ENCODE peak calls at places on chromosomes 6 and 20, in seven cellular contexts. E is spleen, C is stomach, T is upper lobe of right lung, A is brain microvascular endothelial cell, Q is fibroblast of the aortic adventitia, Y is left ventricle myocardium inferior. S is an unnamed sample.

GRCh38 chr20:1371830-1372539 is 20.9 kb downstream of the FKBP1A start:
- DNase-seq in E (no peak), C (no peak), T (no peak), A (no peak), Q (no peak), Y (no peak), S (no peak)

GRCh38 chr6:133132092-133132491 is 109.1 kb upstream of the EYA4 start:
- DNase-seq in E (no peak), C (no peak), T (no peak), A (no peak), Q (no peak), Y (no peak), S (peak)

GRCh38 chr6:155272353-155273222 is 8.8 kb downstream of the CLDN20 start:
- DNase-seq in E (no peak), C (no peak), T (no peak), A (no peak), Q (peak), Y (no peak), S (peak)

GRCh38 chr20:47982574-47983360 is 197.5 kb upstream of the SULF2 start:
- DNase-seq in E (no peak), C (no peak), T (no peak), A (no peak), Q (no peak), Y (no peak), S (no peak)

GRCh38 chr6:1335367-1336037 is 23.6 kb downstream of the FOXQ1 start:
- DNase-seq in E (no peak), C (peak), T (peak), A (no peak), Q (peak), Y (no peak), S (peak)

GRCh38 chr6:71334768-71335167 is 46.2 kb downstream of the OGFRL1 start:
- DNase-seq in E (no peak), C (no peak), T (no peak), A (no peak), Q (no peak), Y (no peak), S (no peak)

GRCh38 chr6:168916576-168917207 is 337.0 kb downstream of the THBS2 start:
- DNase-seq in E (no peak), C (peak), T (no peak), A (no peak), Q (peak), Y (peak), S (peak)

GRCh38 chr6:143060806-143061596 is at the start of gene AIG1:
- DNase-seq in E (peak), C (no peak), T (no peak), A (peak), Q (peak), Y (no peak), S (no peak)

GRCh38 chr6:165584541-165584940 is 78.5 kb downstream of the PDE10A start:
- DNase-seq in E (no peak), C (no peak), T (no peak), A (no peak), Q (no peak), Y (no peak), S (no peak)

GRCh38 chr6:14143305-14143704 is 25.7 kb downstream of the CD83 start:
- DNase-seq in E (no peak), C (no peak), T (no peak), A (no peak), Q (no peak), Y (no peak), S (no peak)

GRCh38 chr6:4936681-4937041 is 67.2 kb downstream of the RPP40 start:
- DNase-seq in E (no peak), C (no peak), T (no peak), A (peak), Q (peak), Y (no peak), S (peak)

GRCh38 chr6:158799051-158799792 is 19.9 kb downstream of the EZR start:
- DNase-seq in E (no peak), C (peak), T (no peak), A (peak), Q (peak), Y (no peak), S (peak)

GRCh38 chr20:41996951-41997350 is 378.8 kb upstream of the CHD6 start:
- DNase-seq in E (no peak), C (no peak), T (no peak), A (no peak), Q (no peak), Y (no peak), S (no peak)

GRCh38 chr20:44501448-44501847 is 20.4 kb downstream of the SERINC3 start:
- DNase-seq in E (no peak), C (no peak), T (no peak), A (peak), Q (peak), Y (no peak), S (peak)

GRCh38 chr6:63819831-63820230 is 184.2 kb downstream of the PHF3 start:
- DNase-seq in E (no peak), C (no peak), T (no peak), A (no peak), Q (no peak), Y (no peak), S (peak)

GRCh38 chr6:161393839-161394364 is 120.0 kb upstream of the AGPAT4 start:
- DNase-seq in E (no peak), C (no peak), T (no peak), A (peak), Q (peak), Y (no peak), S (peak)

GRCh38 chr20:61448396-61448795 is 196.3 kb downstream of the CDH4 start:
- DNase-seq in E (no peak), C (no peak), T (no peak), A (no peak), Q (no peak), Y (no peak), S (no peak)

GRCh38 chr6:157869673-157870302 is 46.7 kb downstream of the SNX9 start:
- DNase-seq in E (no peak), C (no peak), T (no peak), A (no peak), Q (no peak), Y (no peak), S (no peak)

GRCh38 chr6:144778773-144779531 is 493.8 kb downstream of the UTRN start:
- DNase-seq in E (no peak), C (no peak), T (no peak), A (no peak), Q (no peak), Y (no peak), S (peak)

GRCh38 chr6:39102024-39102820 is 12.8 kb downstream of the SAYSD1 start:
- DNase-seq in E (no peak), C (peak), T (peak), A (peak), Q (peak), Y (peak), S (peak)

GRCh38 chr6:72748759-72749158 is 126.9 kb downstream of the KCNQ5 start:
- DNase-seq in E (no peak), C (no peak), T (no peak), A (peak), Q (peak), Y (no peak), S (peak)

GRCh38 chr6:77825204-77825603 is 172.4 kb downstream of the MEI4 start:
- DNase-seq in E (no peak), C (no peak), T (no peak), A (no peak), Q (no peak), Y (no peak), S (no peak)

GRCh38 chr20:37327748-37328147 is 18.2 kb upstream of the SRC start:
- DNase-seq in E (peak), C (peak), T (peak), A (no peak), Q (peak), Y (peak), S (no peak)

GRCh38 chr6:152270301-152270925 is 366.7 kb downstream of the SYNE1 start:
- DNase-seq in E (no peak), C (no peak), T (no peak), A (peak), Q (peak), Y (no peak), S (peak)

GRCh38 chr6:37244430-37245310 is 12.9 kb upstream of the TBC1D22B start:
- DNase-seq in E (no peak), C (peak), T (peak), A (peak), Q (peak), Y (peak), S (peak)

GRCh38 chr6:114282268-114282667 is 60.6 kb downstream of the HS3ST5 start:
- DNase-seq in E (no peak), C (no peak), T (no peak), A (no peak), Q (no peak), Y (no peak), S (no peak)

GRCh38 chr6:33417127-33417902 is 592 bp downstream of the CUTA start:
- DNase-seq in E (peak), C (no peak), T (no peak), A (peak), Q (peak), Y (no peak), S (peak)

GRCh38 chr6:41430875-41431274 is 95.5 kb downstream of the NCR2 start:
- DNase-seq in E (no peak), C (no peak), T (no peak), A (peak), Q (peak), Y (no peak), S (peak)

GRCh38 chr6:168035098-168035660 is 37.7 kb downstream of the KIF25 start:
- DNase-seq in E (peak), C (peak), T (peak), A (peak), Q (peak), Y (peak), S (peak)

GRCh38 chr6:111230351-111231077 is 143.2 kb downstream of the SLC16A10 start:
- DNase-seq in E (no peak), C (no peak), T (no peak), A (peak), Q (peak), Y (no peak), S (peak)

GRCh38 chr6:100464162-100464851 is 414 bp downstream of the SIM1 start:
- DNase-seq in E (no peak), C (no peak), T (no peak), A (no peak), Q (no peak), Y (no peak), S (no peak)
- H3K4me3 ChIP-seq in E (peak), C (no peak), T (no peak), A (peak), Q (no peak), Y (peak), S (no peak)

GRCh38 chr20:9616455-9616805 is 102.0 kb downstream of the LAMP5 start:
- DNase-seq in E (no peak), C (no peak), T (no peak), A (no peak), Q (no peak), Y (no peak), S (no peak)

GRCh38 chr20:9615118-9615517 is 100.7 kb downstream of the LAMP5 start:
- DNase-seq in E (no peak), C (no peak), T (no peak), A (no peak), Q (no peak), Y (no peak), S (no peak)

GRCh38 chr20:9617940-9618339 is 103.5 kb downstream of the LAMP5 start:
- DNase-seq in E (no peak), C (peak), T (no peak), A (peak), Q (peak), Y (no peak), S (peak)

GRCh38 chr20:9615766-9616454 is 101.5 kb downstream of the LAMP5 start:
- DNase-seq in E (no peak), C (no peak), T (no peak), A (no peak), Q (no peak), Y (no peak), S (no peak)

GRCh38 chr20:9617062-9617461 is 102.7 kb downstream of the LAMP5 start:
- DNase-seq in E (no peak), C (peak), T (no peak), A (peak), Q (peak), Y (peak), S (peak)
- TF ChIP-seq CTCF in E (peak), C (no peak), T (peak), A (peak), Q (peak), Y (peak), S (peak)

GRCh38 chr20:39049148-39049547 is 87.0 kb downstream of the DHX35 start:
- DNase-seq in E (no peak), C (no peak), T (no peak), A (no peak), Q (no peak), Y (no peak), S (no peak)
- H3K4me3 ChIP-seq in E (no peak), C (peak), T (no peak), A (no peak), Q (no peak), Y (peak), S (no peak)

GRCh38 chr20:23446505-23446904 is 6.2 kb downstream of the CST11 start:
- DNase-seq in E (peak), C (peak), T (no peak), A (peak), Q (peak), Y (peak), S (peak)
- TF ChIP-seq CTCF in E (peak), C (peak), T (peak), A (peak), Q (peak), Y (peak), S (peak)

DNA sequence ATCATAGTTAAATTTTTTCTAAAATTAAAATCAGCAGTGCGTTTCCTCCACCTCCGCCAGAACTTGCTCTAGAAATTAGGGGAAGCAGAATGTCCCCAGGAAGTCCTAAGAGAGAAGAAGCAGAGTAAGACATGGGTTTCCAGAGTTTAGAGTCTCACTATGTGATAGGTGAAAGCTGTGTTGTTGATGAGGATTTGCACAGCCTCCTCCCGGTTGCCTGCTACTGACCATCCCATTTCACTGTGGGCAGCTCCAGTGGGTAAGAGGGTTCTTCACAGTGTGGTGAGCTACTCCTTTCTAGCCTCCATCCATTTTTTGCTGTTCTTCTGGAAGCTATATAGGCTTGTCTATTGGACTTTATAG is 13.3 kb downstream of the UST start:
- DNase-seq in E (no peak), C (no peak), T (no peak), A (no peak), Q (no peak), Y (no peak), S (no peak)
- H3K4me3 ChIP-seq in E (no peak), C (no peak), T (no peak), A (no peak), Q (peak), Y (no peak), S (no peak)

GRCh38 chr6:51619042-51619799 is 468.2 kb downstream of the PKHD1 start:
- DNase-seq in E (no peak), C (peak), T (no peak), A (no peak), Q (no peak), Y (no peak), S (no peak)

GRCh38 chr6:51613558-51613957 is 473.9 kb downstream of the PKHD1 start:
- DNase-seq in E (no peak), C (no peak), T (no peak), A (no peak), Q (no peak), Y (no peak), S (no peak)

GRCh38 chr6:51614725-51615124 is 472.7 kb downstream of the PKHD1 start:
- DNase-seq in E (no peak), C (no peak), T (no peak), A (no peak), Q (no peak), Y (no peak), S (no peak)

DNA sequence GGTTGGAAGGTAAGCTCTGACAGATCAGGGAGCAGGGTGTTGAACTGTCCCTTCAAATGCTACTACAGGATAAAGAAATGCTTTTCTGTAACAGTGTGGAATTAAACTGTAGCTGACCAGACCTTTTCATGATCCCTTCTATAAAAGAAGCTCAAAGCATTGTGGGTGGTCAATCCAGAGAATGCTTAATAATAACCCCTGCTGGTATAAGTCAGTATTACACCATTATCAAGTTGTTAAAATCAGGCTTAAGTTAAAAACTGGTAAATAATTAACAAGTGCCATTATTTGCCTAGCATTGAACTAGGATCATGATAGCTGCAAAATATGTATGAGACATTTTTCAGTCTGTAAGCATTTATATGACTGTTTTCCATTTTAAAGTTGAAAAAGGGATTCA is 468.9 kb downstream of the PKHD1 start:
- DNase-seq in E (no peak), C (no peak), T (no peak), A (no peak), Q (no peak), Y (no peak), S (no peak)
- TF ChIP-seq CTCF in E (peak), C (peak), T (peak), A (no peak), Q (no peak), Y (peak), S (no peak)

S was measured in choroid plexus epithelial cell.